ENCODE peak calls at places on chromosomes 7 and 10, in four cellular contexts. One of them, this sample, is unnamed.

GRCh38 chr7:88449410-88449809 is 142.7 kb upstream of the STEAP4 start:
- DNase-seq in hepatocyte: no peak
- DNase-seq in tibial artery: no peak
- DNase-seq in upper lobe of right lung: no peak
- DNase-seq in this sample: no peak

GRCh38 chr10:112173201-112173600 is 10.4 kb downstream of the GPAM start:
- DNase-seq in hepatocyte: no peak
- DNase-seq in tibial artery: no peak
- DNase-seq in upper lobe of right lung: no peak
- DNase-seq in this sample: no peak

GRCh38 chr10:44316187-44316921 is 68.5 kb downstream of the CXCL12 start:
- DNase-seq in hepatocyte: no peak
- DNase-seq in tibial artery: no peak
- DNase-seq in upper lobe of right lung: no peak
- DNase-seq in this sample: no peak

GRCh38 chr7:75989726-75990388 is 4.5 kb downstream of the TMEM120A start:
- DNase-seq in hepatocyte: no peak
- DNase-seq in tibial artery: peak; percentile 62
- DNase-seq in upper lobe of right lung: peak; percentile 60
- DNase-seq in this sample: no peak

GRCh38 chr7:47335557-47336177 is 246.2 kb downstream of the TNS3 start:
- DNase-seq in hepatocyte: no peak
- DNase-seq in tibial artery: no peak
- DNase-seq in upper lobe of right lung: no peak
- DNase-seq in this sample: no peak

GRCh38 chr10:76114556-76114955 is 683.1 kb downstream of the LRMDA start:
- DNase-seq in hepatocyte: no peak
- DNase-seq in tibial artery: no peak
- DNase-seq in upper lobe of right lung: no peak
- DNase-seq in this sample: no peak

GRCh38 chr7:50266893-50267386 is 37.6 kb upstream of the IKZF1 start:
- DNase-seq in hepatocyte: no peak
- DNase-seq in tibial artery: no peak
- DNase-seq in upper lobe of right lung: peak; percentile 72
- DNase-seq in this sample: no peak

GRCh38 chr10:102583435-102584417 is 60.6 kb upstream of the TRIM8 start:
- DNase-seq in hepatocyte: peak; percentile 94
- DNase-seq in tibial artery: peak; percentile 89
- DNase-seq in upper lobe of right lung: peak; percentile 86
- DNase-seq in this sample: peak; percentile 79

GRCh38 chr7:36131026-36131425 is 22.0 kb upstream of the EEPD1 start:
- DNase-seq in hepatocyte: no peak
- DNase-seq in tibial artery: no peak
- DNase-seq in upper lobe of right lung: no peak
- DNase-seq in this sample: no peak

GRCh38 chr10:120507651-120508050 is 50.6 kb downstream of the PLPP4 start:
- DNase-seq in hepatocyte: no peak
- DNase-seq in tibial artery: no peak
- DNase-seq in upper lobe of right lung: no peak
- DNase-seq in this sample: no peak

GRCh38 chr10:62178568-62178967 is 90.1 kb downstream of the RTKN2 start:
- DNase-seq in hepatocyte: no peak
- DNase-seq in tibial artery: no peak
- DNase-seq in upper lobe of right lung: no peak
- DNase-seq in this sample: no peak

GRCh38 chr10:72253002-72253401 is 20.7 kb upstream of the DDIT4 start:
- DNase-seq in hepatocyte: no peak
- DNase-seq in tibial artery: no peak
- DNase-seq in upper lobe of right lung: no peak
- DNase-seq in this sample: no peak

GRCh38 chr10:71697938-71698709 is 21.5 kb downstream of the C10orf105 start:
- DNase-seq in hepatocyte: no peak
- DNase-seq in tibial artery: no peak
- DNase-seq in upper lobe of right lung: no peak
- DNase-seq in this sample: no peak

GRCh38 chr10:127899766-127900382 is 7.0 kb upstream of the PTPRE start:
- DNase-seq in hepatocyte: no peak
- DNase-seq in tibial artery: no peak
- DNase-seq in upper lobe of right lung: no peak
- DNase-seq in this sample: no peak

GRCh38 chr10:111128331-111129167 is 51.7 kb downstream of the ADRA2A start:
- DNase-seq in hepatocyte: peak; percentile 48
- DNase-seq in tibial artery: no peak
- DNase-seq in upper lobe of right lung: no peak
- DNase-seq in this sample: no peak

GRCh38 chr10:5297466-5297865 is 67.3 kb upstream of the UCN3 start:
- DNase-seq in hepatocyte: no peak
- DNase-seq in tibial artery: peak; percentile 65
- DNase-seq in upper lobe of right lung: peak; percentile 76
- DNase-seq in this sample: no peak

GRCh38 chr10:35306852-35307251 is 29.5 kb upstream of the CCNY start:
- DNase-seq in hepatocyte: peak; percentile 77
- DNase-seq in tibial artery: no peak
- DNase-seq in upper lobe of right lung: peak; percentile 67
- DNase-seq in this sample: no peak

GRCh38 chr7:47757946-47758371 is 176.0 kb upstream of the TNS3 start:
- DNase-seq in hepatocyte: peak; percentile 70
- DNase-seq in tibial artery: peak; percentile 94
- DNase-seq in upper lobe of right lung: peak; percentile 78
- DNase-seq in this sample: peak; percentile 51

GRCh38 chr10:25895856-25896255 is 38.2 kb upstream of the MYO3A start:
- DNase-seq in hepatocyte: no peak
- DNase-seq in tibial artery: no peak
- DNase-seq in upper lobe of right lung: no peak
- DNase-seq in this sample: no peak

GRCh38 chr10:43680035-43680434 is 31.4 kb upstream of the ZNF32 start:
- DNase-seq in hepatocyte: no peak
- DNase-seq in tibial artery: no peak
- DNase-seq in upper lobe of right lung: no peak
- DNase-seq in this sample: no peak

GRCh38 chr10:114674321-114674720 is 16.2 kb upstream of the ABLIM1 start:
- DNase-seq in hepatocyte: no peak
- DNase-seq in tibial artery: no peak
- DNase-seq in upper lobe of right lung: no peak
- DNase-seq in this sample: no peak

GRCh38 chr10:122373713-122374112 is 795 bp upstream of the PLEKHA1 start:
- DNase-seq in hepatocyte: peak; percentile 49
- DNase-seq in tibial artery: no peak
- DNase-seq in upper lobe of right lung: no peak
- DNase-seq in this sample: no peak

GRCh38 chr10:120607016-120607709 is 150.1 kb downstream of the PLPP4 start:
- DNase-seq in hepatocyte: no peak
- DNase-seq in tibial artery: no peak
- DNase-seq in upper lobe of right lung: no peak
- DNase-seq in this sample: no peak

GRCh38 chr10:50604049-50604640 is 19.6 kb downstream of the SGMS1 start:
- DNase-seq in hepatocyte: no peak
- DNase-seq in tibial artery: no peak
- DNase-seq in upper lobe of right lung: no peak
- DNase-seq in this sample: no peak

GRCh38 chr7:159007308-159008054 is 137.2 kb downstream of the VIPR2 start:
- DNase-seq in hepatocyte: no peak
- DNase-seq in tibial artery: no peak
- DNase-seq in upper lobe of right lung: no peak
- DNase-seq in this sample: no peak

GRCh38 chr7:2729893-2730716 is 42.1 kb downstream of the AMZ1 start:
- DNase-seq in hepatocyte: no peak
- DNase-seq in tibial artery: no peak
- DNase-seq in upper lobe of right lung: peak; percentile 60
- DNase-seq in this sample: no peak

GRCh38 chr10:108410231-108410630 is 1245.7 kb upstream of the SORCS1 start:
- DNase-seq in hepatocyte: no peak
- DNase-seq in tibial artery: no peak
- DNase-seq in upper lobe of right lung: no peak
- DNase-seq in this sample: no peak

GRCh38 chr10:76885815-76886214 is 751.8 kb downstream of the KCNMA1 start:
- DNase-seq in hepatocyte: no peak
- DNase-seq in tibial artery: no peak
- DNase-seq in upper lobe of right lung: no peak
- DNase-seq in this sample: no peak

GRCh38 chr7:101589976-101590662 is 39.0 kb downstream of the MYL10 start:
- DNase-seq in hepatocyte: no peak
- DNase-seq in tibial artery: no peak
- DNase-seq in upper lobe of right lung: peak; percentile 25
- DNase-seq in this sample: no peak

GRCh38 chr10:109866168-109866994 is 56.9 kb downstream of the XPNPEP1 start:
- DNase-seq in hepatocyte: peak; percentile 25
- DNase-seq in tibial artery: no peak
- DNase-seq in upper lobe of right lung: no peak
- DNase-seq in this sample: no peak

GRCh38 chr7:36979810-36980248 is 255.5 kb upstream of the AOAH start:
- DNase-seq in hepatocyte: peak; percentile 61
- DNase-seq in tibial artery: no peak
- DNase-seq in upper lobe of right lung: no peak
- DNase-seq in this sample: no peak

GRCh38 chr10:92062273-92062672 is 138.7 kb downstream of the BTAF1 start:
- DNase-seq in hepatocyte: no peak
- DNase-seq in tibial artery: no peak
- DNase-seq in upper lobe of right lung: no peak
- DNase-seq in this sample: no peak

GRCh38 chr7:12322287-12322902 is 81.3 kb downstream of the VWDE start:
- DNase-seq in hepatocyte: peak; percentile 13
- DNase-seq in tibial artery: no peak
- DNase-seq in upper lobe of right lung: no peak
- DNase-seq in this sample: no peak

GRCh38 chr7:134865001-134865845 is 85.8 kb downstream of the CALD1 start:
- DNase-seq in hepatocyte: no peak
- DNase-seq in tibial artery: no peak
- DNase-seq in upper lobe of right lung: no peak
- DNase-seq in this sample: no peak

GRCh38 chr7:134780166-134780853 is 876 bp downstream of the CALD1 start:
- DNase-seq in hepatocyte: no peak
- DNase-seq in tibial artery: no peak
- DNase-seq in upper lobe of right lung: no peak
- DNase-seq in this sample: no peak

GRCh38 chr10:33793793-33794192 is 459.3 kb upstream of the NRP1 start:
- DNase-seq in hepatocyte: no peak
- DNase-seq in tibial artery: no peak
- DNase-seq in upper lobe of right lung: no peak
- DNase-seq in this sample: no peak

GRCh38 chr10:57692255-57692980 is 575.3 kb downstream of the IPMK start:
- DNase-seq in hepatocyte: peak; percentile 65
- DNase-seq in tibial artery: no peak
- DNase-seq in upper lobe of right lung: no peak
- DNase-seq in this sample: no peak

GRCh38 chr7:24283559-24283899 is 461 bp upstream of the NPY start:
- DNase-seq in hepatocyte: no peak
- DNase-seq in tibial artery: no peak
- DNase-seq in upper lobe of right lung: no peak
- DNase-seq in this sample: no peak

GRCh38 chr7:24283900-24284698 is at the start of gene NPY:
- DNase-seq in hepatocyte: no peak
- DNase-seq in tibial artery: no peak
- DNase-seq in upper lobe of right lung: no peak
- DNase-seq in this sample: no peak

GRCh38 chr7:24279512-24279911 is 4.5 kb upstream of the NPY start:
- DNase-seq in hepatocyte: no peak
- DNase-seq in tibial artery: no peak
- DNase-seq in upper lobe of right lung: no peak
- DNase-seq in this sample: no peak

GRCh38 chr7:24290004-24290641 is 6.1 kb downstream of the NPY start:
- DNase-seq in hepatocyte: peak; percentile 73
- DNase-seq in tibial artery: no peak
- DNase-seq in upper lobe of right lung: peak; percentile 64
- DNase-seq in this sample: no peak

GRCh38 chr7:24284699-24285506 is 913 bp downstream of the NPY start:
- DNase-seq in hepatocyte: peak; percentile 11
- DNase-seq in tibial artery: no peak
- DNase-seq in upper lobe of right lung: no peak
- DNase-seq in this sample: no peak
- TF ChIP-seq CTCF in hepatocyte: no peak
- TF ChIP-seq CTCF in tibial artery: no peak
- TF ChIP-seq CTCF in upper lobe of right lung: no peak
- TF ChIP-seq CTCF in this sample: no peak

GRCh38 chr7:108498481-108498880 is 27.5 kb downstream of the PNPLA8 start:
- DNase-seq in hepatocyte: no peak
- DNase-seq in tibial artery: no peak
- DNase-seq in upper lobe of right lung: no peak
- DNase-seq in this sample: no peak
- TF ChIP-seq CTCF in hepatocyte: no peak
- TF ChIP-seq CTCF in tibial artery: no peak
- TF ChIP-seq CTCF in upper lobe of right lung: no peak
- TF ChIP-seq CTCF in this sample: no peak

GRCh38 chr10:96374985-96375830 is 16.4 kb upstream of the OPALIN start:
- DNase-seq in hepatocyte: peak; percentile 95
- DNase-seq in tibial artery: peak; percentile 82
- DNase-seq in upper lobe of right lung: peak; percentile 89
- DNase-seq in this sample: peak; percentile 63

GRCh38 chr10:96378741-96379140 is 19.9 kb upstream of the OPALIN start:
- DNase-seq in hepatocyte: no peak
- DNase-seq in tibial artery: no peak
- DNase-seq in upper lobe of right lung: no peak
- DNase-seq in this sample: no peak

GRCh38 chr10:96377816-96378294 is 19.1 kb upstream of the OPALIN start:
- DNase-seq in hepatocyte: peak; percentile 50
- DNase-seq in tibial artery: no peak
- DNase-seq in upper lobe of right lung: no peak
- DNase-seq in this sample: no peak

GRCh38 chr10:96374639-96374984 is 15.8 kb upstream of the OPALIN start:
- DNase-seq in hepatocyte: no peak
- DNase-seq in tibial artery: no peak
- DNase-seq in upper lobe of right lung: no peak
- DNase-seq in this sample: no peak

DNA sequence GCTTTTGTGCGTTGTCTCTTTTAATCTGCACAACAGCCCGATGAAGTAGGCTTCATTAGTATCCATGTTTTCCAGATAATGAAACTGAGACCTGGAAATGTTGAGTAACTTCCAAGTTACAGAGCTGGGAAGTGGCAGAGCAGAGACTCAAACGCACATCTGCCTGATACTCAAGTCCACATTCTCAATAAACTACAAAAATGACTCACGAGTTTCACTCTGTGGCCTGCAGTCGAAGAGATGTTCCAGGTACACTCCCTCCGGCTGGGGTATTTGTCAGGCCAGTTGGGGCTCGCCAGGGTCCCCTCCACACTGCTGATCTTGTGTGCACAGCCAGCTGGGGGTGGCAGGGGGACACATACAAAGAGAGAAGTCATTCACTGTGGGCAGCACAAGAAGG is 17.7 kb upstream of the OPALIN start:
- DNase-seq in hepatocyte: no peak
- DNase-seq in tibial artery: no peak
- DNase-seq in upper lobe of right lung: no peak
- DNase-seq in this sample: no peak
- TF ChIP-seq CTCF in hepatocyte: no peak
- TF ChIP-seq CTCF in tibial artery: no peak
- TF ChIP-seq CTCF in upper lobe of right lung: no peak
- TF ChIP-seq CTCF in this sample: no peak

DNA sequence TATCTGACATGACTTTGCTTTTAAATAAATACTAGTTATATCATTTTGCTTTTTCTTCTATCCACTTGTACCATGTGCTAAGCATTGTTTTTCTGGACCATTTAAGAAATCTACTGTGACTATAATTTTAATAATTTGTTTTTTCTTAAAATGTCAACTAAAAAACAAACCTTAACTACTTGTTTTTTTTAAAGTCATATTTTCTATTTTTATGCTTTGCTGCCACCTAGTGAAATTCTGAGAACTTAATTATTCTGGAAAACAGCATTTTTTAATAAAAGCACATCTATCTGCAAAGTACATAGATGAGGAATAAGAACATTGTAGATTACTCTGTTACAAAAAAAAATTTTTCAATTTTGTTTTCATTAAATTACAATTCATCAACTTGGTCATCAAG is 47.4 kb downstream of the ORC5 start:
- DNase-seq in hepatocyte: peak; percentile 17
- DNase-seq in tibial artery: no peak
- DNase-seq in upper lobe of right lung: no peak
- DNase-seq in this sample: no peak
- TF ChIP-seq CTCF in hepatocyte: peak; percentile 66
- TF ChIP-seq CTCF in tibial artery: peak; percentile 23
- TF ChIP-seq CTCF in upper lobe of right lung: peak; percentile 35
- TF ChIP-seq CTCF in this sample: no peak

This sample was measured in omental fat pad.